ENCODE peak calls at places on chromosomes 13 and 19, in five cellular contexts. W is CD8-positive, alpha-beta memory T cell; Q is breast epithelium; X is neural progenitor cell; U is effector memory CD4-positive, alpha-beta T cell. V is an unnamed sample.

GRCh38 chr19:49718511-49718910 is 27.6 kb downstream of the CPT1C start:
- DNase-seq in W (no peak), Q (no peak), X (no peak), U (no peak), V (no peak)

GRCh38 chr19:4508698-4509097 is 9.6 kb downstream of the PLIN4 start:
- DNase-seq in W (no peak), Q (no peak), X (no peak), U (no peak), V (no peak)

GRCh38 chr13:94657167-94657566 is 55.2 kb downstream of the SOX21 start:
- DNase-seq in W (no peak), Q (no peak), X (no peak), U (no peak), V (no peak)

GRCh38 chr13:99812611-99813010 is 159.0 kb downstream of the ZIC5 start:
- DNase-seq in W (no peak), Q (no peak), X (no peak), U (no peak), V (no peak)

GRCh38 chr13:35485451-35485850 is 9.0 kb upstream of the MAB21L1 start:
- DNase-seq in W (no peak), Q (no peak), X (no peak), U (no peak), V (no peak)

GRCh38 chr13:39597828-39598227 is 5.2 kb downstream of the LHFPL6 start:
- DNase-seq in W (no peak), Q (no peak), X (no peak), U (no peak), V (no peak)

GRCh38 chr13:95713651-95714050 is 36.7 kb downstream of the DNAJC3 start:
- DNase-seq in W (no peak), Q (no peak), X (no peak), U (no peak), V (no peak)

GRCh38 chr13:33611016-33611805 is 206.7 kb upstream of the RFC3 start:
- DNase-seq in W (no peak), Q (peak; percentile 22), X (peak; percentile 81), U (no peak), V (no peak)

GRCh38 chr13:99227331-99227900 is 26.8 kb downstream of the UBAC2 start:
- DNase-seq in W (no peak), Q (no peak), X (no peak), U (no peak), V (no peak)

GRCh38 chr13:36069881-36070366 is 61.3 kb downstream of the DCLK1 start:
- DNase-seq in W (no peak), Q (no peak), X (no peak), U (no peak), V (no peak)

GRCh38 chr13:69935043-69935442 is 172.6 kb upstream of the ATXN8OS start:
- DNase-seq in W (no peak), Q (no peak), X (no peak), U (no peak), V (no peak)

GRCh38 chr13:73388586-73388985 is 329.8 kb downstream of the KLF5 start:
- DNase-seq in W (no peak), Q (no peak), X (no peak), U (no peak), V (no peak)

GRCh38 chr13:75792526-75793187 is 156.5 kb downstream of the LMO7 start:
- DNase-seq in W (no peak), Q (no peak), X (no peak), U (no peak), V (no peak)

GRCh38 chr19:5585461-5586299 is 17.9 kb upstream of the TINCR start:
- DNase-seq in W (peak; percentile 53), Q (peak; percentile 72), X (peak; percentile 80), U (peak; percentile 19), V (peak; percentile 33)

GRCh38 chr13:46894534-46894906 is 2.3 kb downstream of the HTR2A start:
- DNase-seq in W (no peak), Q (no peak), X (no peak), U (no peak), V (no peak)

GRCh38 chr13:94829201-94829600 is 116.9 kb upstream of the SOX21 start:
- DNase-seq in W (no peak), Q (no peak), X (peak; percentile 52), U (no peak), V (no peak)

GRCh38 chr13:110106726-110107125 is 200.2 kb downstream of the COL4A1 start:
- DNase-seq in W (no peak), Q (no peak), X (no peak), U (no peak), V (no peak)

GRCh38 chr19:35732540-35733179 is 9.6 kb downstream of the IGFLR1 start:
- DNase-seq in W (no peak), Q (no peak), X (no peak), U (no peak), V (no peak)

GRCh38 chr19:48319647-48320537 is 5.5 kb upstream of the EMP3 start:
- DNase-seq in W (peak; percentile 75), Q (peak; percentile 65), X (peak; percentile 92), U (peak; percentile 62), V (peak; percentile 69)

GRCh38 chr13:24659239-24659638 is 21.0 kb upstream of the ATP12A start:
- DNase-seq in W (no peak), Q (no peak), X (no peak), U (no peak), V (no peak)

GRCh38 chr19:8663920-8664670 is 33.7 kb downstream of the NFILZ start:
- DNase-seq in W (peak; percentile 15), Q (no peak), X (no peak), U (peak; percentile 7), V (peak; percentile 65)

GRCh38 chr19:5143471-5144411 is 174.8 kb downstream of the KDM4B start:
- DNase-seq in W (no peak), Q (no peak), X (no peak), U (no peak), V (no peak)

GRCh38 chr13:19818223-19818842 is 35.6 kb upstream of the PSPC1 start:
- DNase-seq in W (no peak), Q (no peak), X (peak; percentile 76), U (no peak), V (peak; percentile 47)

GRCh38 chr13:100533588-100534041 is 55.0 kb downstream of the GGACT start:
- DNase-seq in W (no peak), Q (no peak), X (no peak), U (no peak), V (no peak)

GRCh38 chr13:83531022-83531421 is 351.3 kb downstream of the SLITRK1 start:
- DNase-seq in W (no peak), Q (no peak), X (peak; percentile 31), U (no peak), V (no peak)
- H3K4me1 ChIP-seq in W (no peaks in the 10 kb centered on the region), Q (no peaks in the 10 kb centered on the region), X (no peaks in the 10 kb centered on the region), U (no peaks in the 10 kb centered on the region), V (no peaks in the 10 kb centered on the region)

DNA sequence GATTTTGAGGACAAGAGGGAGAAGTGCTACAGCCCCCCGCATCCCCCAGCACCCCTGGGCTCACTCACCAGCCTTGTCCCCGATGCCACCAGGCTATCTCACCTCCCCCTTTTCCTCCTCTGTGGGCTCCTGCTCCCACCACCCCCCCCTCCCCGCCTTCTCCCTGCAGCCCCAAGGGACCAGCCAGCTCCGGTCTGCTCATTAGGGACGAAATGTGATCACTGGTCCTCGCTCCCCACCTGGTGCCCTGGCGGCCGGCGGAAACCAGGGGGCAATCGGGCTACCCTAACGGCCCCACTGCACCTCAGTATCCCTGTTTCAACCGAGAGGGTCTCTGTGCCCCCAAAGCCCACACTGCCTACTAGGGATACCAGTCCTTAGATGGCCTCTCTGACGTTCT is 2.7 kb downstream of the GPR4 start:
- DNase-seq in W (no peak), Q (no peak), X (peak; percentile 34), U (no peak), V (no peak)
- H3K4me1 ChIP-seq in W (peaks cover 15% of the 10 kb centered on the region), Q (no peaks in the 10 kb centered on the region), X (no peaks in the 10 kb centered on the region), U (peaks cover 8% of the 10 kb centered on the region), V (peaks cover 7% of the 10 kb centered on the region)

DNA sequence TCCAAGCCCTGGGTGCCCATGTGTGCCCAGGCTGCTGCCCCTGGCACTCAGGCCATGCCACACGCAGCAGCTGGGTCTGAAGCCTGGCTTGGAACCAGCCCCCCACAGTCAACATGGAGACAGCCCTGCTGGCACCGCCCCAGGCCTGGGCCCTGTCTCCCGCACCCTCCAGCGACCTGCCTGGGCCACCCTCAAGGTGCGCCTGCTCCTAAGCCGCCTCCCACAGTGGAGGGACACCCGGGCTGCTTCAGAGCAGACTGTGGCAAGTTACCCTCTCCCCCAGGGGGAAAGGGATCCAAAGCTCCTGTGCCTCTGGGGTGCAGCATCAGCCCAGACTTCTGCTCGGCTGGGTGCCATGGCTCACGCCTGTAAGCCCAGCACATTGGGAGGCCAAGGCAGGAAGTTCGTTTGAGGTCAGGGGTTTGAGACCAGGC is 15.8 kb downstream of the ELL start:
- DNase-seq in W (no peak), Q (no peak), X (no peak), U (no peak), V (no peak)
- H3K4me1 ChIP-seq in W (peaks cover 91% of the 10 kb centered on the region), Q (peaks cover 38% of the 10 kb centered on the region), X (no peaks in the 10 kb centered on the region), U (peaks cover 80% of the 10 kb centered on the region), V (peaks cover 47% of the 10 kb centered on the region)

GRCh38 chr19:13847900-13848677 is 28.8 kb upstream of the NANOS3 start:
- DNase-seq in W (no peak), Q (no peak), X (no peak), U (no peak), V (no peak)

GRCh38 chr19:13849991-13850909 is 26.7 kb upstream of the NANOS3 start:
- DNase-seq in W (peak; percentile 57), Q (peak; percentile 79), X (peak; percentile 87), U (peak; percentile 55), V (peak; percentile 48)

GRCh38 chr19:13850910-13851753 is 25.8 kb upstream of the NANOS3 start:
- DNase-seq in W (peak; percentile 58), Q (peak; percentile 96), X (no peak), U (peak; percentile 70), V (peak; percentile 32)

GRCh38 chr19:13848811-13849241 is 28.1 kb upstream of the NANOS3 start:
- DNase-seq in W (no peak), Q (no peak), X (no peak), U (no peak), V (no peak)

DNA sequence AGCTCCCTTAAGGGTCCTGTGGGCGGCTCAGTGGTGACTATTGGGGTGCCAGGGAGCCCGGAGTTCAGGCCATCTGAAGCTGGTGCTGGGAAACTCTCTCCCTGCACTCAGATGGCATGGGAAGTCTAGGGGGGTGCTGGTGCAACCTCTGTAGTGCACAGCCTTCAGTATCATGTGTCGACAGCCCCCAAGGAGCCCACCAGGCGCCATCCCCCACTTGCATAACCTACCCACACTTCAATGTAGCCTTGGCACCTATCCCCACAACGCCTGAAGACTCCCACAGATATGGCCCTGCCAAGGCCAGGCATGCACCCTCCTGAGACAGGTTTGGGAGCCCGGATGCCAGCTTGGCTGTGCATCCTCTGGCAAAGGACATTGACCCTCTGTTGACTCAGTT is 27.7 kb upstream of the NANOS3 start:
- DNase-seq in W (no peak), Q (peak; percentile 32), X (no peak), U (no peak), V (no peak)
- H3K4me1 ChIP-seq in W (peaks cover 46% of the 10 kb centered on the region), Q (peaks cover 23% of the 10 kb centered on the region), X (peaks cover 9% of the 10 kb centered on the region), U (peaks cover 52% of the 10 kb centered on the region), V (peaks cover 51% of the 10 kb centered on the region)

GRCh38 chr13:26722321-26722720 is 38.3 kb downstream of the GPR12 start:
- DNase-seq in W (no peak), Q (no peak), X (no peak), U (no peak), V (no peak)
- H3K4me1 ChIP-seq in W (peaks cover 23% of the 10 kb centered on the region), Q (no peaks in the 10 kb centered on the region), X (no peaks in the 10 kb centered on the region), U (no peaks in the 10 kb centered on the region), V (peaks cover 16% of the 10 kb centered on the region)

GRCh38 chr19:30065680-30066606 is 123.9 kb downstream of the URI1 start:
- DNase-seq in W (no peak), Q (no peak), X (no peak), U (no peak), V (no peak)
- H3K4me1 ChIP-seq in W (no peaks in the 10 kb centered on the region), Q (no peaks in the 10 kb centered on the region), X (peaks cover 18% of the 10 kb centered on the region), U (no peaks in the 10 kb centered on the region), V (no peaks in the 10 kb centered on the region)